ENCODE peak calls at places on chromosomes 4 and X, in nine cellular contexts. One of them, this sample, is unnamed.

GRCh38 chr4:172061204-172061603 is 248.0 kb downstream of the GALNTL6 start:
- DNase-seq in endothelial cell of umbilical vein: no peak
- DNase-seq in fibroblast of lung: no peak
- DNase-seq in heart left ventricle: no peak
- DNase-seq in kidney: no peak
- DNase-seq in AG10803: no peak
- DNase-seq in psoas muscle: no peak
- DNase-seq in astrocyte of the spinal cord: no peak
- DNase-seq in BE2C: no peak
- DNase-seq in this sample: no peak

GRCh38 chr4:13919021-13919441 is 291.5 kb upstream of the BOD1L1 start:
- DNase-seq in AG10803: peak
- DNase-seq in psoas muscle: no peak
- DNase-seq in astrocyte of the spinal cord: peak
- DNase-seq in endothelial cell of umbilical vein: no peak
- DNase-seq in heart left ventricle: no peak
- DNase-seq in fibroblast of lung: peak
- DNase-seq in kidney: no peak
- DNase-seq in BE2C: no peak
- DNase-seq in this sample: no peak

GRCh38 chrX:129980540-129981206 is 1.8 kb upstream of the BCORL1 start:
- DNase-seq in astrocyte of the spinal cord: no peak
- DNase-seq in AG10803: no peak
- DNase-seq in BE2C: peak
- DNase-seq in endothelial cell of umbilical vein: peak
- DNase-seq in fibroblast of lung: no peak
- DNase-seq in heart left ventricle: peak
- DNase-seq in psoas muscle: peak
- DNase-seq in kidney: peak
- DNase-seq in this sample: no peak

GRCh38 chr4:183483997-183484396 is 20.9 kb upstream of the ING2 start:
- DNase-seq in fibroblast of lung: no peak
- DNase-seq in astrocyte of the spinal cord: no peak
- DNase-seq in kidney: no peak
- DNase-seq in AG10803: no peak
- DNase-seq in BE2C: no peak
- DNase-seq in endothelial cell of umbilical vein: no peak
- DNase-seq in psoas muscle: no peak
- DNase-seq in heart left ventricle: no peak
- DNase-seq in this sample: no peak

GRCh38 chr4:81913427-81913878 is 441.7 kb upstream of the RASGEF1B start:
- DNase-seq in kidney: peak
- DNase-seq in heart left ventricle: peak
- DNase-seq in AG10803: peak
- DNase-seq in fibroblast of lung: peak
- DNase-seq in astrocyte of the spinal cord: peak
- DNase-seq in endothelial cell of umbilical vein: peak
- DNase-seq in psoas muscle: no peak
- DNase-seq in BE2C: peak
- DNase-seq in this sample: peak

GRCh38 chr4:16124232-16124631 is 40.4 kb upstream of the PROM1 start:
- DNase-seq in AG10803: no peak
- DNase-seq in BE2C: no peak
- DNase-seq in astrocyte of the spinal cord: no peak
- DNase-seq in heart left ventricle: peak
- DNase-seq in endothelial cell of umbilical vein: no peak
- DNase-seq in kidney: no peak
- DNase-seq in psoas muscle: no peak
- DNase-seq in fibroblast of lung: no peak
- DNase-seq in this sample: no peak

GRCh38 chr4:153153339-153153851 is 50.8 kb upstream of the TRIM2 start:
- DNase-seq in psoas muscle: peak
- DNase-seq in BE2C: peak
- DNase-seq in AG10803: peak
- DNase-seq in fibroblast of lung: peak
- DNase-seq in kidney: peak
- DNase-seq in endothelial cell of umbilical vein: peak
- DNase-seq in heart left ventricle: peak
- DNase-seq in astrocyte of the spinal cord: peak
- DNase-seq in this sample: no peak

GRCh38 chrX:51332188-51332942 is at the start of gene NUDT10:
- DNase-seq in kidney: peak
- DNase-seq in BE2C: peak
- DNase-seq in fibroblast of lung: peak
- DNase-seq in astrocyte of the spinal cord: peak
- DNase-seq in heart left ventricle: peak
- DNase-seq in endothelial cell of umbilical vein: peak
- DNase-seq in AG10803: peak
- DNase-seq in psoas muscle: peak
- DNase-seq in this sample: peak

GRCh38 chr4:130632731-130633604 is 1537.0 kb downstream of the C4orf33 start:
- DNase-seq in astrocyte of the spinal cord: peak
- DNase-seq in kidney: no peak
- DNase-seq in endothelial cell of umbilical vein: no peak
- DNase-seq in psoas muscle: no peak
- DNase-seq in BE2C: no peak
- DNase-seq in heart left ventricle: no peak
- DNase-seq in fibroblast of lung: peak
- DNase-seq in AG10803: no peak
- DNase-seq in this sample: no peak

GRCh38 chrX:16695079-16695676 is 17.3 kb downstream of the CTPS2 start:
- DNase-seq in astrocyte of the spinal cord: peak
- DNase-seq in fibroblast of lung: peak
- DNase-seq in kidney: no peak
- DNase-seq in endothelial cell of umbilical vein: peak
- DNase-seq in AG10803: peak
- DNase-seq in BE2C: peak
- DNase-seq in heart left ventricle: peak
- DNase-seq in psoas muscle: peak
- DNase-seq in this sample: peak

GRCh38 chr4:188396037-188396436 is 256.8 kb downstream of the TRIML1 start:
- DNase-seq in psoas muscle: no peak
- DNase-seq in AG10803: no peak
- DNase-seq in kidney: no peak
- DNase-seq in astrocyte of the spinal cord: no peak
- DNase-seq in endothelial cell of umbilical vein: no peak
- DNase-seq in BE2C: no peak
- DNase-seq in heart left ventricle: no peak
- DNase-seq in fibroblast of lung: no peak
- DNase-seq in this sample: no peak

GRCh38 chrX:88991583-88992132 is 244.6 kb downstream of the CPXCR1 start:
- DNase-seq in astrocyte of the spinal cord: no peak
- DNase-seq in endothelial cell of umbilical vein: no peak
- DNase-seq in AG10803: no peak
- DNase-seq in heart left ventricle: no peak
- DNase-seq in kidney: no peak
- DNase-seq in fibroblast of lung: no peak
- DNase-seq in BE2C: no peak
- DNase-seq in psoas muscle: no peak
- DNase-seq in this sample: no peak

GRCh38 chr4:96379524-96379923 is 539.6 kb downstream of the PDHA2 start:
- DNase-seq in endothelial cell of umbilical vein: no peak
- DNase-seq in AG10803: no peak
- DNase-seq in astrocyte of the spinal cord: no peak
- DNase-seq in psoas muscle: no peak
- DNase-seq in kidney: no peak
- DNase-seq in heart left ventricle: no peak
- DNase-seq in BE2C: no peak
- DNase-seq in fibroblast of lung: no peak
- DNase-seq in this sample: no peak

GRCh38 chr4:8307126-8307525 is 37.6 kb downstream of the HTRA3 start:
- DNase-seq in endothelial cell of umbilical vein: no peak
- DNase-seq in BE2C: peak
- DNase-seq in astrocyte of the spinal cord: no peak
- DNase-seq in heart left ventricle: no peak
- DNase-seq in kidney: peak
- DNase-seq in AG10803: no peak
- DNase-seq in psoas muscle: no peak
- DNase-seq in fibroblast of lung: no peak
- DNase-seq in this sample: no peak

GRCh38 chr4:144645621-144646522 is at the start of gene HHIP:
- DNase-seq in AG10803: peak
- DNase-seq in kidney: peak
- DNase-seq in BE2C: peak
- DNase-seq in psoas muscle: peak
- DNase-seq in fibroblast of lung: peak
- DNase-seq in heart left ventricle: peak
- DNase-seq in astrocyte of the spinal cord: peak
- DNase-seq in endothelial cell of umbilical vein: peak
- DNase-seq in this sample: no peak

GRCh38 chr4:176464748-176465147 is 145.0 kb downstream of the SPCS3 start:
- DNase-seq in fibroblast of lung: no peak
- DNase-seq in BE2C: no peak
- DNase-seq in AG10803: no peak
- DNase-seq in kidney: no peak
- DNase-seq in astrocyte of the spinal cord: no peak
- DNase-seq in psoas muscle: no peak
- DNase-seq in heart left ventricle: no peak
- DNase-seq in endothelial cell of umbilical vein: no peak
- DNase-seq in this sample: no peak

DNA sequence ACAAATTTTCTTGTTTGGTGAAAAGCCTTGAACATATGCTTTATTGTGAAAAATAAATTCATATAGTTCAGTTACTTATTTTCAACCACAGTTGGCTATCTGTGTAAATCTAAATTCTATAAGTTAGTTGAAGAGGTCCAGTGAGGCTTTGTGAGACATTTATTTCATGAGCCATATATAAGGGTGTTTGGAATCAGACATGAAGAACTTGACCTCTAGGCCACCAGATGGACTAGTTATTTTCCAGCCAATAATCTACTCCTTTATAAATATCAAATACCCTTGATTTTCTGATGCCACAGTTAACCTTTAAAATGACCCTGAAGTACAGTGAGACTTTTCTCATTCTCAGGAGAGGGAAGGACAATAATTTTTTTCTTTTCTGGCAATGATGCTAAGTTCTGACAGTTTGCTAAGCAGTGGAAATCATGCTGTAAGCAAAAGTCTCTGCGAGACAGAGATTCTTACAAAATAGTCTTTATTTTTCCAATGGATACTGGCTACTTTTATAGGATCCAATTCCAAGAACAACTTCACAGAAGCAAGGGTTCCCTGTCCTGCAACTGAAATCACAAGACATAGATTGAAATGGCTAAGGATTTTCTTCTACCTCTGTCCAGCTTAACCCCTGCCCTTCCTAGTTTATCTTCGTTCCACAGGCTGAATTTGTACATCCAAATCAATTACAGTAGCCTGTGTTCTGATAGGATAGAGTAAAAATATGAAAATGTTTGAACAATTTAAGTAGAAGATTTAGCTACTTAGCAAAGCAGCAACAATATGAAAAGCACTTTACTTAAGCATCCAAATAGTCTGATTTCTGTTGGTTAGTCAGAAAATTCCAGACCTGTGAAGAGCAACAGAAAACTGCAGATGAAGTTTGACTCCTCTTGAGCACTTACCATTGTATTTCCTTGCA is 2.3 kb downstream of the ARSJ start:
- DNase-seq in heart left ventricle: no peak
- DNase-seq in AG10803: no peak
- DNase-seq in BE2C: no peak
- DNase-seq in astrocyte of the spinal cord: peak
- DNase-seq in fibroblast of lung: peak
- DNase-seq in kidney: no peak
- DNase-seq in endothelial cell of umbilical vein: peak
- DNase-seq in psoas muscle: no peak
- DNase-seq in this sample: peak
- H3K4me3 ChIP-seq in heart left ventricle: no peak
- H3K4me3 ChIP-seq in AG10803: peak
- H3K4me3 ChIP-seq in BE2C: no peak
- H3K4me3 ChIP-seq in astrocyte of the spinal cord: peak
- H3K4me3 ChIP-seq in fibroblast of lung: peak
- H3K4me3 ChIP-seq in kidney: peak
- H3K4me3 ChIP-seq in endothelial cell of umbilical vein: peak
- H3K4me3 ChIP-seq in psoas muscle: peak
- H3K4me3 ChIP-seq in this sample: peak

DNA sequence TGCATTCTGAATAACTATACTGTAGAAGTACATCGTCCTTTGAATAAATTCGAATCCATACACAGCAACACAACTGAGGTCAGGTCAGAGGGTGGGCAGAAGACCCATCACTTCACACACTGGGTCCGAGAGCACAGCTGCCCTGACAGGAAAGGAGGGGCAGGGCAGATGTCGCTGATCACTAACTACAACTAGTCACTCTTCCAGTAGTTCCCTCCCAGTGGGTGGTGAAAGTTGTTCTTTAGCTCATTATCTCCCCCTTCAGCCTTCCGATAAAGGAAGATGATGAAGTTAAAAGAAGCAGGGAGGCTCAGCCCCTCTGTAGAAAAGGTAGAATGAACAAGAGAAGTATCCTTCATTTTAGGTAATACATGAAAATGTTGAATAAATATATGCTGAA is 278.9 kb downstream of the INPP4B start:
- DNase-seq in fibroblast of lung: no peak
- DNase-seq in heart left ventricle: no peak
- DNase-seq in astrocyte of the spinal cord: no peak
- DNase-seq in psoas muscle: no peak
- DNase-seq in endothelial cell of umbilical vein: no peak
- DNase-seq in kidney: no peak
- DNase-seq in AG10803: no peak
- DNase-seq in BE2C: no peak
- DNase-seq in this sample: peak
- TF ChIP-seq CTCF in fibroblast of lung: no peak
- TF ChIP-seq CTCF in heart left ventricle: no peak
- TF ChIP-seq CTCF in astrocyte of the spinal cord: no peak
- TF ChIP-seq CTCF in psoas muscle: no peak
- TF ChIP-seq CTCF in endothelial cell of umbilical vein: no peak
- TF ChIP-seq CTCF in kidney: no peak
- TF ChIP-seq CTCF in AG10803: no peak
- TF ChIP-seq CTCF in BE2C: peak
- TF ChIP-seq CTCF in this sample: peak

DNA sequence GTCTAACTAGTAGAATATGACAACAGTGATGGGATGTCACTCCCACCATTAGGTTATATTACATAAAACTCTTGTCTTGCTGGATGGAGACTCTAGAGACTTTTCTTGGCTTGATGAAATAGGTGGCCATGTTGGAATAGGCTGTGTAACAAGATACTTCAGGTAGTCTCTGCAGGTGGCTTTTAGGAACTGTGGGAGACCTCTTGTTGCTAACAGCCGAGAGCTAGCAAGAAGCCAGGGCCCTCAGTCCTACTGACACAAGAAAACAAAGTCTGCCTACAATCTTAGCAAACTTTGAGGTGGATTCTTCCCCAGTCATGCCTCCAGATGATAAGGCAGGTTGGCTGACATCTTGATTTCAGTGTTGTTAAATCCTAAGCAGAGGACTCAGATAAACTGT is 72.5 kb downstream of the GNL3L start:
- DNase-seq in astrocyte of the spinal cord: no peak
- DNase-seq in heart left ventricle: no peak
- DNase-seq in AG10803: no peak
- DNase-seq in endothelial cell of umbilical vein: no peak
- DNase-seq in psoas muscle: no peak
- DNase-seq in BE2C: no peak
- DNase-seq in fibroblast of lung: no peak
- DNase-seq in kidney: no peak
- DNase-seq in this sample: no peak
- H3K4me3 ChIP-seq in astrocyte of the spinal cord: no peak
- H3K4me3 ChIP-seq in heart left ventricle: no peak
- H3K4me3 ChIP-seq in AG10803: no peak
- H3K4me3 ChIP-seq in endothelial cell of umbilical vein: no peak
- H3K4me3 ChIP-seq in psoas muscle: no peak
- H3K4me3 ChIP-seq in BE2C: no peak
- H3K4me3 ChIP-seq in fibroblast of lung: no peak
- H3K4me3 ChIP-seq in kidney: no peak
- H3K4me3 ChIP-seq in this sample: no peak

GRCh38 chr4:3148926-3149325 is 74.4 kb downstream of the HTT start:
- DNase-seq in endothelial cell of umbilical vein: no peak
- DNase-seq in astrocyte of the spinal cord: no peak
- DNase-seq in psoas muscle: no peak
- DNase-seq in kidney: no peak
- DNase-seq in BE2C: no peak
- DNase-seq in heart left ventricle: no peak
- DNase-seq in fibroblast of lung: no peak
- DNase-seq in AG10803: no peak
- DNase-seq in this sample: no peak

GRCh38 chr4:3145251-3145908 is 70.9 kb downstream of the HTT start:
- DNase-seq in kidney: no peak
- DNase-seq in heart left ventricle: no peak
- DNase-seq in BE2C: no peak
- DNase-seq in psoas muscle: no peak
- DNase-seq in fibroblast of lung: peak
- DNase-seq in endothelial cell of umbilical vein: peak
- DNase-seq in AG10803: peak
- DNase-seq in astrocyte of the spinal cord: peak
- DNase-seq in this sample: peak
- TF ChIP-seq CTCF in kidney: no peak
- TF ChIP-seq CTCF in heart left ventricle: peak
- TF ChIP-seq CTCF in BE2C: peak
- TF ChIP-seq CTCF in psoas muscle: no peak
- TF ChIP-seq CTCF in fibroblast of lung: no peak
- TF ChIP-seq CTCF in endothelial cell of umbilical vein: no peak
- TF ChIP-seq CTCF in AG10803: peak
- TF ChIP-seq CTCF in astrocyte of the spinal cord: peak
- TF ChIP-seq CTCF in this sample: no peak